ENCODE peak calls at places on chromosomes 1 and 21, in four cellular contexts. D, H, B and I are unnamed samples.

GRCh38 chr1:116425987-116426386 is 52.9 kb downstream of the ATP1A1 start:
- DNase-seq in H (no peak), D (no peak), B (no peak), I (no peak)

GRCh38 chr1:157878059-157878458 is 36.5 kb upstream of the CD5L start:
- DNase-seq in B (no peak), D (peak; percentile 35), H (no peak), I (no peak)

GRCh38 chr1:234628099-234628498 is 18.1 kb upstream of the IRF2BP2 start:
- DNase-seq in B (peak; percentile 75), H (no peak), D (peak; percentile 84), I (no peak)

GRCh38 chr1:50970927-50971582 is 1.0 kb downstream of the CDKN2C start:
- DNase-seq in B (no peak), D (peak; percentile 29), H (no peak), I (no peak)

GRCh38 chr1:156101880-156102279 is 12.6 kb upstream of the LMNA start:
- DNase-seq in D (no peak), B (peak; percentile 54), H (no peak), I (no peak)

GRCh38 chr1:46491500-46492268 is 2.0 kb downstream of the DMBX1 start:
- DNase-seq in D (no peak), H (no peak), B (no peak), I (no peak)

GRCh38 chr1:76336951-76337371 is 262.4 kb downstream of the ST6GALNAC3 start:
- DNase-seq in D (no peak), B (peak; percentile 34), H (no peak), I (no peak)

GRCh38 chr1:86992790-86993189 is 78.4 kb downstream of the HS2ST1 start:
- DNase-seq in H (no peak), D (no peak), B (no peak), I (no peak)

GRCh38 chr1:74266001-74266400 is 30.8 kb downstream of the TNNI3K start:
- DNase-seq in B (no peak), D (no peak), H (no peak), I (no peak)

GRCh38 chr1:178412400-178412770 is 84.4 kb downstream of the CLEC20A start:
- DNase-seq in D (no peak), H (no peak), B (no peak), I (no peak)

GRCh38 chr1:65055754-65056153 is 89.4 kb upstream of the JAK1 start:
- DNase-seq in D (no peak), B (no peak), H (no peak), I (no peak)

GRCh38 chr1:171911506-171911905 is 70.2 kb downstream of the DNM3 start:
- DNase-seq in H (no peak), D (no peak), B (no peak), I (no peak)

GRCh38 chr1:17984510-17985085 is 123.0 kb upstream of the IGSF21 start:
- DNase-seq in H (no peak), B (no peak), D (no peak), I (no peak)

GRCh38 chr1:31781138-31782065 is 17.3 kb upstream of the ADGRB2 start:
- DNase-seq in B (peak; percentile 16), D (no peak), H (no peak), I (peak; percentile 87)

GRCh38 chr21:43211085-43212071 is 42.6 kb downstream of the CRYAA start:
- DNase-seq in B (peak; percentile 85), H (peak; percentile 92), D (no peak), I (no peak)
- TF ChIP-seq CTCF in B (no peak), H (peak; percentile 73), D (no peak), I (peak; percentile 64)

GRCh38 chr1:236451796-236452373 is 57.8 kb downstream of the EDARADD start:
- DNase-seq in D (peak; percentile 6), H (peak; percentile 51), B (peak; percentile 27), I (no peak)
- TF ChIP-seq CTCF in D (peak; percentile 54), H (peak; percentile 78), B (peak; percentile 41), I (peak; percentile 42)

DNA sequence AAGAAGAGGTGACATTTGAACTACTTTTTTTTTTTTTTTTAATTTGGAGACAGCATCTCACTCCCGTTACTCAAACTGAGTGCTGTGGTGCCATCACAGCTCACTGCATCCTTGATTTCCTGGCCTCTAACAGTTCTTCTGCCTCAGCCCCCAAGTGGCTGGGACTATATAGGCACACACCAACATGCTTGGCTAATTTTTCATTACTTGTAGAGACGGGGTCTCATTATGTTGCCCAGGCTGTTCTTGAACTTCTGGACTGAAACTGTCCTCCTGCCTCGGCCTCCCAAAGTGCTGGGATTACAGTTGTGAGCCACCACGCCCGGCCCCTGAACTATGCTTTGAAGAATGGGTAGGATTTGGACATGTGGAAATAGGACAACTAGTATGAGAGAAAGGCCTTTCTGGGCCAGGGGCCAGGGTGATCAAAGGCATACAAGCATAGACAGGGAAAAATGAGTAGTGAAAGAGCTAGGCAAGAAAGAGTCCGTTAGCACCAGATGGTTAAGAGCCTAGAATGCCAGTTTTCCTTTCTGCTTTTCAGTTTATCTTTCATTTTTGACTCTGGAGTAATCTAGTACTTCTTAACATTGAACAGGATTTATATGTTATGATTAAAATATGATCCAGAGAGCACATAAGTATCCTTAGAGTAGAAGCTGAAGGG is 6.3 kb downstream of the RABGAP1L start:
- DNase-seq in D (no peak), H (peak; percentile 56), B (no peak), I (no peak)
- TF ChIP-seq CTCF in D (no peak), H (no peak), B (no peak), I (no peak)

DNA sequence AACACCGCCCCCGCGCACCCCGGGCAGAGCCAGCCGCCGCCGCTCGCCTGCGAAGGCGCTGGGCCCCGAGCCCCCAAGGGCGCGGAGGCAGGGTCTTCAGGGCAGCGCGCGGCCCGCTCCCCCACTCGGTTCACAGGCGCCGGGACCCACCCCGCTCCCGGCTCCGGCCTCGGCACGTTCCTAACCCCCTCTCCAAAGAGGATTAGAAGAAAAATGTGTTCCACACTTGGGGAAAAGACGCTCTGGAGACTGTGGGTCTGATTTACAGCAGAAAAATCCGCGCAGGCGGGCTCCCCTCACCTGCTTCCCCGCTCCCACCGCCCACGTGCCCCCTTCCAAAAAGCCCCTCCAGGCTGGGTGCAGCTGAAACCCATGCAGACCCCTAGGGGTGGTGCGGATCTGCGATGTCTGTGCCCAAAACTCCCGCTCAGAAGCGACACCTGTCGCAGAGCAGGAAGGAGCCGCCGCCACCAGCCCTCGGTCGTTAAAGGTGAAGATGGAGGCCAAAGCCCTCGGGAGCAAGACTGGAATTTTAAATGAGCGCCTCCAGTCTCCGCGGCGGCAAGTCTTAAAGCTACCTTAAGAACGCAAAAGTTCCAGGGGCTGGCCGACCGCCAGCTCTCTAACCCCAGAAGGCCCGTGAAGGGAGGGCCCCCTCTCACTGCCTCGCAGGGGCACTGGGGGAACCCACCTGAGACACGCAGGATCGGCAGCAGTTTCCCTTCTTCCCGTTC is 624 bp upstream of the CHD5 start:
- DNase-seq in H (no peak), D (no peak), B (no peak), I (no peak)
- TF ChIP-seq CTCF in H (no peak), D (no peak), B (no peak), I (no peak)

GRCh38 chr1:237786066-237786719 is 104.5 kb downstream of the ZP4 start:
- DNase-seq in H (no peak), D (no peak), B (no peak), I (no peak)
- TF ChIP-seq CTCF in H (no peak), D (no peak), B (no peak), I (no peak)